ENCODE peak calls at places on chromosome 13, in nine cellular contexts. C is heart right ventricle, B is thoracic aorta, G is tibial nerve, L is IMR-90, Z is PC-9, R is adrenal gland, I is lung, Y is psoas muscle. J is an unnamed sample.

GRCh38 chr13:94188173-94188869 is 291.2 kb downstream of the DCT start:
- DNase-seq in C (no peak), B (no peak), G (no peak), L (no peak), Z (no peak), R (no peak), I (no peak), Y (no peak), J (no peak)

GRCh38 chr13:106381083-106381482 is 154.4 kb downstream of the EFNB2 start:
- DNase-seq in C (no peak), B (no peak), G (no peak), L (peak; percentile 65), Z (no peak), R (no peak), I (no peak), Y (no peak), J (no peak)

GRCh38 chr13:76856141-76856571 is 30.0 kb downstream of the KCTD12 start:
- DNase-seq in C (no peak), B (no peak), G (no peak), L (peak; percentile 59), Z (no peak), R (no peak), I (no peak), Y (no peak), J (no peak)

GRCh38 chr13:33958964-33959363 is 141.0 kb downstream of the RFC3 start:
- DNase-seq in C (no peak), B (no peak), G (no peak), L (no peak), Z (no peak), R (no peak), I (no peak), Y (no peak), J (no peak)

GRCh38 chr13:50845211-50845610 is 1.7 kb upstream of the DLEU7 start:
- DNase-seq in C (no peak), B (no peak), G (no peak), L (no peak), Z (no peak), R (no peak), I (no peak), Y (no peak), J (no peak)

GRCh38 chr13:112117955-112118302 is 51.0 kb downstream of the SOX1 start:
- DNase-seq in C (no peak), B (no peak), G (no peak), L (no peak), Z (no peak), R (no peak), I (no peak), Y (no peak), J (no peak)

GRCh38 chr13:97307882-97308624 is 85.9 kb downstream of the MBNL2 start:
- DNase-seq in C (peak; percentile 48), B (no peak), G (peak; percentile 33), L (peak; percentile 68), Z (peak; percentile 46), R (peak; percentile 38), I (no peak), Y (no peak), J (no peak)

GRCh38 chr13:75217949-75218348 is 264.0 kb downstream of the TBC1D4 start:
- DNase-seq in C (no peak), B (no peak), G (no peak), L (peak; percentile 4), Z (no peak), R (no peak), I (no peak), Y (no peak), J (no peak)

GRCh38 chr13:111858571-111858970 is 208.4 kb upstream of the SOX1 start:
- DNase-seq in C (no peak), B (no peak), G (no peak), L (no peak), Z (no peak), R (no peak), I (no peak), Y (no peak), J (no peak)

GRCh38 chr13:49690990-49691886 is at the start of gene EBPL:
- DNase-seq in C (peak; percentile 95), B (peak; percentile 77), G (peak; percentile 87), L (peak; percentile 86), Z (peak; percentile 92), R (peak; percentile 96), I (peak; percentile 95), Y (peak; percentile 95), J (peak; percentile 66)

GRCh38 chr13:87736849-87737400 is 65.8 kb downstream of the SLITRK5 start:
- DNase-seq in C (no peak), B (no peak), G (no peak), L (no peak), Z (no peak), R (no peak), I (no peak), Y (no peak), J (no peak)

GRCh38 chr13:71316964-71317363 is 550.0 kb downstream of the DACH1 start:
- DNase-seq in C (no peak), B (no peak), G (no peak), L (no peak), Z (no peak), R (no peak), I (no peak), Y (no peak), J (no peak)

GRCh38 chr13:30796833-30797601 is 61.7 kb downstream of the ALOX5AP start:
- DNase-seq in C (no peak), B (no peak), G (no peak), L (peak; percentile 44), Z (no peak), R (peak; percentile 22), I (no peak), Y (no peak), J (no peak)

GRCh38 chr13:106566682-106567420 is 1.1 kb downstream of the ARGLU1 start:
- DNase-seq in C (peak; percentile 66), B (no peak), G (peak; percentile 28), L (peak; percentile 62), Z (peak; percentile 51), R (peak; percentile 65), I (peak; percentile 75), Y (peak; percentile 59), J (no peak)

GRCh38 chr13:87981416-87981815 is 310.2 kb downstream of the SLITRK5 start:
- DNase-seq in C (no peak), B (no peak), G (no peak), L (no peak), Z (no peak), R (no peak), I (no peak), Y (no peak), J (no peak)

GRCh38 chr13:32255744-32256120 is 59.4 kb downstream of the ZAR1L start:
- DNase-seq in C (no peak), B (no peak), G (no peak), L (peak; percentile 76), Z (no peak), R (no peak), I (no peak), Y (no peak), J (no peak)

GRCh38 chr13:109717686-109718085 is 68.7 kb downstream of the IRS2 start:
- DNase-seq in C (no peak), B (no peak), G (no peak), L (no peak), Z (no peak), R (no peak), I (no peak), Y (no peak), J (no peak)

GRCh38 chr13:109719962-109720646 is 66.3 kb downstream of the IRS2 start:
- DNase-seq in C (no peak), B (no peak), G (no peak), L (no peak), Z (no peak), R (no peak), I (no peak), Y (no peak), J (no peak)

GRCh38 chr13:109718726-109719125 is 67.7 kb downstream of the IRS2 start:
- DNase-seq in C (no peak), B (no peak), G (no peak), L (no peak), Z (no peak), R (no peak), I (no peak), Y (no peak), J (no peak)

GRCh38 chr13:109712187-109712601 is 74.2 kb downstream of the IRS2 start:
- DNase-seq in C (no peak), B (no peak), G (no peak), L (no peak), Z (no peak), R (no peak), I (no peak), Y (no peak), J (no peak)

DNA sequence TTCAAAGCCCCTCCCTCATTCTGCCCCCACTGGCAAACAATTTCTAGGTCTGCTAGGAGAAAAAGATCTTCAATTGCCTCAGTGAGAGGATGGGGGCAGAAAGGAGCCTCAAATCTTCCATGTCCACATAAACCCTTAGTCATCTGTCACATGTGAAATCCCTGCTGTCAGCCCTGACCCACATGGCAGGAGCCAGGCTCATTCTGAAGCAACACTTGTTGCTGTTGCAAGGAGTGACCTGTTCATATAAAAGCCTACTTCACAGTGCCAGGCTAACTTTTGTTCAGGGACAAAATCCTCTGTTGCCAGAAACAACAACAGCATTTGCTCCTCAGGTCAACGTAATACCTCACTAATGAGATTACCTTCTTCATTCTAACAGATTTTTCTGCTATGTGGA is 70.5 kb downstream of the IRS2 start:
- DNase-seq in C (no peak), B (no peak), G (peak; percentile 26), L (peak; percentile 5), Z (peak; percentile 48), R (peak; percentile 86), I (no peak), Y (peak; percentile 51), J (no peak)
- TF ChIP-seq CTCF in C (no peak), B (no peak), G (peak; percentile 11), L (no peak), Z (no peak), R (peak; percentile 5), I (no peak), Y (no peak), J (no peak)

DNA sequence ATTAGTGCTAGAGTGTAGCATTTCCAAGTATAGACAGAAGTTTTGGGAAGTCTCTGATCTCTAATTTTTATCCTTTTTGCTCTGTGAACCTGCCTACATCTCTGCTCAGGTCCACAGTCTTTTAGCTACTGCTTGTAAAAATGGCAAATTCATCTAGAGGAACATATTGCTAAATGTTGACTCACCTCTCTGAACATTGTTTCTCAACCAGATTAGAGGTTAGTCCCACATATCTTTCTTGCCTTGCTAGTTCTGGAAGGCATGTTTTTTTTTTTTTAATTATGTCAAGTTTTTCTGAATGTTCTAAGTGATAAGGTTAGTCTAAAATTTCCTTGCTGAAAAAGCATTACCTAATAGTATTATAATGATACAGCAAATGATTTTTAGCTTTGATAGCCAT is 2889.6 kb upstream of the PCDH20 start:
- DNase-seq in C (no peak), B (no peak), G (no peak), L (peak; percentile 58), Z (no peak), R (no peak), I (no peak), Y (no peak), J (no peak)
- H3K4me3 ChIP-seq in C (no peak overlapping the region), B (no peak overlapping the region), G (no peak overlapping the region), L (no peak overlapping the region), Z (no peak overlapping the region), R (no peak overlapping the region), I (no peak overlapping the region), Y (no peak overlapping the region), J (no peak overlapping the region)

GRCh38 chr13:27830010-27830409 is 37.7 kb downstream of the GSX1 start:
- DNase-seq in C (peak; percentile 48), B (peak; percentile 6), G (no peak), L (no peak), Z (no peak), R (peak; percentile 43), I (peak; percentile 33), Y (peak; percentile 33), J (no peak)
- H3K27me3 ChIP-seq in C (peaks cover 99% of the 10 kb centered on the region), B (no peaks in the 10 kb centered on the region), G (peaks cover 62% of the 10 kb centered on the region), L (peaks cover 10% of the 10 kb centered on the region), Z (peaks cover 12% of the 10 kb centered on the region), R (peaks cover 26% of the 10 kb centered on the region), I (no peaks in the 10 kb centered on the region), Y (peaks cover 22% of the 10 kb centered on the region), J (peaks cover 11% of the 10 kb centered on the region)

GRCh38 chr13:28415994-28416411 is 78.9 kb downstream of the FLT1 start:
- DNase-seq in C (no peak), B (no peak), G (no peak), L (no peak), Z (no peak), R (no peak), I (no peak), Y (no peak), J (no peak)
- TF ChIP-seq CTCF in C (no peak), B (no peak), G (no peak), L (no peak), Z (no peak), R (no peak), I (no peak), Y (no peak), J (no peak)